ENCODE peak calls at places on chromosomes 1 and 21, in five cellular contexts. D is IMR-90, J is adrenal gland, U is cardiac muscle cell, Y is HAP-1. K is an unnamed sample.

GRCh38 chr21:19607983-19608668 is 1204.5 kb upstream of the TMPRSS15 start:
- DNase-seq in D (no peak), J (no peak), U (no peak), Y (peak; percentile 36), K (no peak)

GRCh38 chr1:203361843-203362524 is 11.1 kb upstream of the FMOD start:
- DNase-seq in D (peak; percentile 82), J (no peak), U (no peak), Y (no peak), K (peak; percentile 32)

GRCh38 chr1:27076803-27077202 is 64.2 kb upstream of the TENT5B start:
- DNase-seq in D (no peak), J (no peak), U (no peak), Y (no peak), K (no peak)

GRCh38 chr21:41979335-41979734 is 25.5 kb upstream of the C2CD2 start:
- DNase-seq in D (no peak), J (no peak), U (no peak), Y (no peak), K (no peak)

GRCh38 chr1:222045816-222046215 is 303.9 kb upstream of the DUSP10 start:
- DNase-seq in D (no peak), J (no peak), U (no peak), Y (no peak), K (no peak)

GRCh38 chr1:38941527-38942019 is at the start of gene RHBDL2:
- DNase-seq in D (peak; percentile 38), J (peak; percentile 82), U (no peak), Y (no peak), K (peak; percentile 85)

GRCh38 chr21:31873696-31874599 is 1.1 kb downstream of the HUNK start:
- DNase-seq in D (peak; percentile 33), J (no peak), U (peak; percentile 74), Y (peak; percentile 57), K (peak; percentile 16)

GRCh38 chr1:173867141-173867752 is 542 bp downstream of the GAS5 start:
- DNase-seq in D (no peak), J (no peak), U (peak; percentile 68), Y (no peak), K (no peak)

GRCh38 chr1:21042920-21043605 is 133.6 kb downstream of the EIF4G3 start:
- DNase-seq in D (peak; percentile 72), J (no peak), U (no peak), Y (no peak), K (no peak)

GRCh38 chr1:168520052-168520751 is 23.6 kb downstream of the XCL2 start:
- DNase-seq in D (no peak), J (no peak), U (peak; percentile 35), Y (no peak), K (no peak)

GRCh38 chr1:243734311-243734700 is 115.7 kb downstream of the AKT3 start:
- DNase-seq in D (peak; percentile 17), J (no peak), U (no peak), Y (no peak), K (no peak)

GRCh38 chr1:8422439-8423133 is 104.7 kb downstream of the SLC45A1 start:
- DNase-seq in D (peak; percentile 30), J (peak; percentile 73), U (peak; percentile 43), Y (peak; percentile 36), K (peak; percentile 20)

GRCh38 chr1:236338096-236338495 is 56.0 kb upstream of the EDARADD start:
- DNase-seq in D (peak; percentile 1), J (no peak), U (no peak), Y (no peak), K (peak; percentile 27)

GRCh38 chr1:62425041-62425440 is 11.8 kb upstream of the USP1 start:
- DNase-seq in D (no peak), J (no peak), U (no peak), Y (peak; percentile 18), K (no peak)

GRCh38 chr1:230138561-230139239 is 71.7 kb downstream of the GALNT2 start:
- DNase-seq in D (no peak), J (no peak), U (no peak), Y (no peak), K (no peak)

GRCh38 chr1:230136453-230137327 is 69.7 kb downstream of the GALNT2 start:
- DNase-seq in D (no peak), J (no peak), U (peak; percentile 75), Y (no peak), K (no peak)

GRCh38 chr1:230139306-230139705 is 72.3 kb downstream of the GALNT2 start:
- DNase-seq in D (no peak), J (no peak), U (no peak), Y (no peak), K (no peak)

GRCh38 chr1:230135726-230136125 is 68.7 kb downstream of the GALNT2 start:
- DNase-seq in D (no peak), J (no peak), U (no peak), Y (no peak), K (no peak)

GRCh38 chr1:230137328-230137815 is 70.3 kb downstream of the GALNT2 start:
- DNase-seq in D (no peak), J (no peak), U (no peak), Y (no peak), K (no peak)
- H3K4me1 ChIP-seq in D (peaks cover 14% of the 10 kb centered on the region), J (peaks cover 37% of the 10 kb centered on the region), U (peaks cover 60% of the 10 kb centered on the region), Y (peaks cover 7% of the 10 kb centered on the region), K (peaks cover 16% of the 10 kb centered on the region)

DNA sequence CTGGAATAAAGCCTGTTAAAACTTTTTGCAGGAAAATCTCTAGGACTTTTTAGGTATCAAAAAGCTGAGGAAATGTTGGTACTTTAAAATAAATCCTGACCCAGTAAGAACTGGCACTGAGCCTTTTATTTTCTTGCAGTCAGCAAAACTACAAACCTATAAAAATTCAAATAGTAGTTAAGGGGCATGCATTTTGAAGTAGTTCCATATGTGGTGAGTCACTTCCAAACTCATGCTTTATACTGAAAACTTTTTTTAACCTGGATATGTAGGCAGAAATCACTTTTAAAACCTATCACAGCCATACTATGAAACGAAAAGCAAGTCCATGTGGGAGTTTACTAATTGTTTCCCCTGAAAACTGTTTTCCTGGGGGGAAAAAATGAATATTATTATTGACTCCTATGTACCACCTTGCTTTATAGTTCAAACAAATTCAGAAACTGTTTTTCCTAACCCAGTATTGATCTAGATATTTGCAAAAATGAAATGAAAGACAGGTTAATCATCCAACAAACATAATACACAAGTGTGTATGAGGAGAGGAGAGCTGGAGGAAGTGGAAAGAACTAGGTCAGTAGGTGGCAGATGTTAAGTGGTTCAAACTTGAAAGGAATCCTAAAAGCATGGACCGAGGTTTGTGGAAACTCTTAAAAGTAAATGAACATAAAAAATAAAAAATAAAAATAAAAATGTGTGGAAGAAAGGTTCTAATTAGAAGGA is 30.5 kb downstream of the NRIP1 start:
- DNase-seq in D (peak; percentile 72), J (no peak), U (peak; percentile 25), Y (no peak), K (peak; percentile 64)
- H3K4me3 ChIP-seq in D (no peak overlapping the region), J (no peak overlapping the region), U (no peak overlapping the region), Y (no peak overlapping the region), K (peak overlapping the region; percentile 8)

DNA sequence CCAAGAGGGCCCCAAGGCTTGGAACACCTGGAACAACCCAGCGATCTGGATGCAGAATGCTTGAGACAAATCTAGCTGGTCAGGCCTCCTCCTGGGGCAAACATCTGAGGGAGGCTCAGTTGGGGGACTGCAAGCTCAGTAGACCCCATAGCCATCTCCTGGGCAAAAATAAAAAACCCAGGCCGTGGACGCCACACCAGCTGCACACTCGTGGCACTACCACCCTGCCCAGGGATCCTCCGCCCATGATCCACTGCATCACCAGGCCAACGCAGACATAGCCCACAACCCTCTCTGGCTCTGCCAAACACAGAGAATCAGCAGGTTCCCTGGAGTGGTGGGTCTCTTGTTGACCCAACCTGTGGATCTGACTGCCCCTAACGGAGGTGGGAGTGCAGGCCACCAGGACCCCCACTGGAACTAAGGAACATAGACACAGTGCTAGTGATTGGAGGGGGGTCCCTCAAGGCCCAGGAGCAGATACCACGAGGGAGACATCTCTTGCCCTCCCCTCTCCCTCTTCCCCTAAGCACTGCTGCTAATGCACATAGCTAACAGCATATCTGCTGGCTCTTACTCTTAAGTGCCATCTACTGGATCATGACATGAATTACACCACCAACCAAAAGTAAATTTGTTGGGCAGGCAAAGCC is 147.2 kb downstream of the CHD1L start:
- DNase-seq in D (peak; percentile 58), J (no peak), U (peak; percentile 59), Y (peak; percentile 60), K (peak; percentile 82)
- H3K4me1 ChIP-seq in D (no peaks in the 10 kb centered on the region), J (no peaks in the 10 kb centered on the region), U (no peaks in the 10 kb centered on the region), Y (no peaks in the 10 kb centered on the region), K (no peaks in the 10 kb centered on the region)

DNA sequence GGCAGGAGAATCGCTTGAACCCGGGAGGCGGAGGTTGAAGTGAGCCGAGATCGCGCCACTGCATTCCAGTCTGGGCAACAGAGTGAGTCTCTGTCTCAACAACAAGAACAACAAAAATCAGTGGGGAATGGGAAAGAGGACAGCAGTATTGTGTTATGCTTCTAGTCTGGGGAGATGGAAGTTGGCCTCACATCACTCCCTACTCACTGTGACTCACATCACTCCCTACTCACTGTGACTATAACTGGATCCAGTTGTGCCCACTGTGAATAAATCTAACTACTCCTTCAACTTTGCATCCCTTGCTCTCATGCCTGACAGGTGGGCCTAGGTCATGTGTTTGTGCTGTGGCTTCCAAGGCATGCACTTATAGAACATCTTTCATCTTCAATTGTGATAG is 285.4 kb upstream of the USP24 start:
- DNase-seq in D (peak; percentile 59), J (no peak), U (no peak), Y (no peak), K (peak; percentile 22)
- H3K4me3 ChIP-seq in D (no peak overlapping the region), J (no peak overlapping the region), U (no peak overlapping the region), Y (no peak overlapping the region), K (no peak overlapping the region)

GRCh38 chr1:42692941-42693340 is 10.7 kb downstream of the YBX1 start:
- DNase-seq in D (no peak), J (no peak), U (no peak), Y (no peak), K (no peak)
- H3K4me1 ChIP-seq in D (peaks cover 15% of the 10 kb centered on the region), J (peaks cover 45% of the 10 kb centered on the region), U (peaks cover 11% of the 10 kb centered on the region), Y (peaks cover 16% of the 10 kb centered on the region), K (peaks cover 32% of the 10 kb centered on the region)

GRCh38 chr1:43284065-43284464 is 1.3 kb downstream of the C1orf210 start:
- DNase-seq in D (no peak), J (no peak), U (no peak), Y (no peak), K (no peak)

GRCh38 chr1:43286533-43286932 is 1.2 kb upstream of the C1orf210 start:
- DNase-seq in D (no peak), J (no peak), U (no peak), Y (no peak), K (no peak)

GRCh38 chr1:43285269-43285986 is at the start of gene C1orf210:
- DNase-seq in D (no peak), J (no peak), U (no peak), Y (no peak), K (peak; percentile 90)

GRCh38 chr1:43286115-43286514 is 734 bp upstream of the C1orf210 start:
- DNase-seq in D (no peak), J (no peak), U (no peak), Y (no peak), K (no peak)

DNA sequence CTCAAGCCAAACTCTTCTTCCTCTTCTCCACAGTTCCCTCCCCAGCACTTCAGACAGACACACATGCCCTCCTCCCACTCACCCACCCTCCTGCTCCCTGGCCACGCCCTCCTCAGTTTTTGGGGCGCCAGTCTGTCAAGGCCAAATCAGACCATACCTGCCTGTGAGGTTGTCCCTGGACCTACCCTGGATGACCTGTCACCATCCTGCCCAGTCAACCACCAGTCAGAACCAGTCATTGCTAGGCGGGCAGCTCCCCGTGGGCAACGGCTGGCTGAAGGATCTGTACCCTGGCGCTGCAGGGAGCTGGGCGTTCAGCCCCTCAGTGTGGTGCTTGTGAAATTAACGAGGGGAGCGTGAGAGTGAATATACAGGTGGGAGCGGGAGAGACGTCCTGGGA is 670 bp downstream of the C1orf210 start:
- DNase-seq in D (no peak), J (no peak), U (no peak), Y (no peak), K (no peak)
- H3K4me3 ChIP-seq in D (no peak overlapping the region), J (no peak overlapping the region), U (no peak overlapping the region), Y (no peak overlapping the region), K (peak overlapping the region; percentile 61)

K was measured in PC-3.